ENCODE peak calls at places on chromosomes 16 and 17, in five cellular contexts. One of them, this sample, is unnamed.

GRCh38 chr16:28621756-28622155 is 11.9 kb upstream of the SULT1A1 start:
- DNase-seq in IMR-90: no peak
- DNase-seq in uterus: no peak
- DNase-seq in GM23248: no peak
- DNase-seq in lower lobe of right lung: no peak
- DNase-seq in this sample: no peak

GRCh38 chr17:2406271-2406902 is 5.5 kb upstream of the MNT start:
- DNase-seq in IMR-90: no peak
- DNase-seq in uterus: no peak
- DNase-seq in GM23248: peak
- DNase-seq in lower lobe of right lung: peak
- DNase-seq in this sample: no peak

GRCh38 chr17:35947156-35947585 is 3.7 kb upstream of the LYZL6 start:
- DNase-seq in IMR-90: peak
- DNase-seq in uterus: peak
- DNase-seq in GM23248: peak
- DNase-seq in lower lobe of right lung: no peak
- DNase-seq in this sample: no peak

GRCh38 chr16:86157616-86158247 is 258.8 kb downstream of the IRF8 start:
- DNase-seq in IMR-90: peak
- DNase-seq in uterus: no peak
- DNase-seq in GM23248: no peak
- DNase-seq in lower lobe of right lung: no peak
- DNase-seq in this sample: no peak

GRCh38 chr17:58899191-58899590 is 143.5 kb downstream of the PPM1E start:
- DNase-seq in IMR-90: no peak
- DNase-seq in uterus: no peak
- DNase-seq in GM23248: no peak
- DNase-seq in lower lobe of right lung: no peak
- DNase-seq in this sample: no peak

GRCh38 chr16:80720759-80721470 is 83.5 kb downstream of the CDYL2 start:
- DNase-seq in IMR-90: no peak
- DNase-seq in uterus: no peak
- DNase-seq in GM23248: peak
- DNase-seq in lower lobe of right lung: no peak
- DNase-seq in this sample: no peak

GRCh38 chr16:4303973-4304372 is 11.9 kb upstream of the GLIS2 start:
- DNase-seq in IMR-90: no peak
- DNase-seq in uterus: no peak
- DNase-seq in GM23248: no peak
- DNase-seq in lower lobe of right lung: no peak
- DNase-seq in this sample: no peak

GRCh38 chr16:28274676-28275075 is 17.6 kb upstream of the SBK1 start:
- DNase-seq in IMR-90: no peak
- DNase-seq in uterus: no peak
- DNase-seq in GM23248: no peak
- DNase-seq in lower lobe of right lung: no peak
- DNase-seq in this sample: no peak

GRCh38 chr17:43316522-43317142 is 82.2 kb upstream of the ARL4D start:
- DNase-seq in IMR-90: no peak
- DNase-seq in uterus: no peak
- DNase-seq in GM23248: peak
- DNase-seq in lower lobe of right lung: no peak
- DNase-seq in this sample: no peak

GRCh38 chr17:59361916-59362810 is 30.7 kb downstream of the YPEL2 start:
- DNase-seq in IMR-90: peak
- DNase-seq in uterus: no peak
- DNase-seq in GM23248: peak
- DNase-seq in lower lobe of right lung: no peak
- DNase-seq in this sample: no peak

GRCh38 chr17:61426482-61427304 is 25.5 kb upstream of the TBX4 start:
- DNase-seq in IMR-90: peak
- DNase-seq in uterus: no peak
- DNase-seq in GM23248: peak
- DNase-seq in lower lobe of right lung: no peak
- DNase-seq in this sample: no peak

GRCh38 chr17:78026381-78026780 is 67.9 kb downstream of the TNRC6C start:
- DNase-seq in IMR-90: no peak
- DNase-seq in uterus: no peak
- DNase-seq in GM23248: no peak
- DNase-seq in lower lobe of right lung: no peak
- DNase-seq in this sample: no peak

GRCh38 chr17:59373879-59374495 is 42.5 kb downstream of the YPEL2 start:
- DNase-seq in IMR-90: peak
- DNase-seq in uterus: peak
- DNase-seq in GM23248: peak
- DNase-seq in lower lobe of right lung: no peak
- DNase-seq in this sample: no peak

DNA sequence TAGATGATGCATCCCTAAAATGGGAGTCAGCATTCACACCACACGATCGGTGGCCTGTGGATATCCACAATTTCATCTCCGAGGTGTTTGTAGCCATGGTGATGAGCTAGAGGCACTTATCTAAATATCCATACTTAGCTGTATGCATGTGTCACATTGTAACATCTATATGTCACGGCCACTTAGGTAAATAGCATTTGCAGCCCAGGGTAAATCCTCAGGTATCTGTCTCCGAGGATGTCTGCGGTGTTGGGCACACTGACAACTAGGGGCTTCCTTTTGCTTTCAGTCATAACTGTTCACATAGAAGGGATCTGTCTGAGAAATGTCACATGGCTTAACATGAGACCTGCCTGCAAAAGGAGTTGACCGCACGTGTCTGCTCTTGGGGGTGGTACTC is 455.2 kb upstream of the ZFHX3 start:
- DNase-seq in IMR-90: no peak
- DNase-seq in uterus: no peak
- DNase-seq in GM23248: no peak
- DNase-seq in lower lobe of right lung: no peak
- DNase-seq in this sample: no peak
- H3K27ac ChIP-seq in IMR-90: no peak
- H3K27ac ChIP-seq in uterus: no peak
- H3K27ac ChIP-seq in GM23248: no peak
- H3K27ac ChIP-seq in lower lobe of right lung: no peak
- H3K27ac ChIP-seq in this sample: no peak

GRCh38 chr17:46741122-46741725 is 77.3 kb downstream of the WNT3 start:
- DNase-seq in IMR-90: no peak
- DNase-seq in uterus: no peak
- DNase-seq in GM23248: no peak
- DNase-seq in lower lobe of right lung: no peak
- DNase-seq in this sample: no peak
- H3K27ac ChIP-seq in IMR-90: no peak
- H3K27ac ChIP-seq in uterus: no peak
- H3K27ac ChIP-seq in GM23248: no peak
- H3K27ac ChIP-seq in lower lobe of right lung: no peak
- H3K27ac ChIP-seq in this sample: no peak

GRCh38 chr16:67435758-67436164 is 4.8 kb downstream of the HSD11B2 start:
- DNase-seq in IMR-90: no peak
- DNase-seq in uterus: no peak
- DNase-seq in GM23248: no peak
- DNase-seq in lower lobe of right lung: no peak
- DNase-seq in this sample: no peak
- H3K27ac ChIP-seq in IMR-90: no peak
- H3K27ac ChIP-seq in uterus: no peak
- H3K27ac ChIP-seq in GM23248: no peak
- H3K27ac ChIP-seq in lower lobe of right lung: no peak
- H3K27ac ChIP-seq in this sample: no peak

GRCh38 chr17:14125518-14126125 is 56.3 kb downstream of the COX10 start:
- DNase-seq in IMR-90: no peak
- DNase-seq in uterus: no peak
- DNase-seq in GM23248: no peak
- DNase-seq in lower lobe of right lung: no peak
- DNase-seq in this sample: no peak
- H3K27ac ChIP-seq in IMR-90: no peak
- H3K27ac ChIP-seq in uterus: no peak
- H3K27ac ChIP-seq in GM23248: no peak
- H3K27ac ChIP-seq in lower lobe of right lung: no peak
- H3K27ac ChIP-seq in this sample: no peak

GRCh38 chr16:2170587-2171435 is 15.2 kb downstream of the TRAF7 start:
- DNase-seq in IMR-90: no peak
- DNase-seq in uterus: no peak
- DNase-seq in GM23248: no peak
- DNase-seq in lower lobe of right lung: no peak
- DNase-seq in this sample: no peak
- H3K27ac ChIP-seq in IMR-90: no peak
- H3K27ac ChIP-seq in uterus: peak
- H3K27ac ChIP-seq in GM23248: no peak
- H3K27ac ChIP-seq in lower lobe of right lung: peak
- H3K27ac ChIP-seq in this sample: no peak

GRCh38 chr17:4505187-4505586 is 6.5 kb downstream of the SPNS2 start:
- DNase-seq in IMR-90: no peak
- DNase-seq in uterus: no peak
- DNase-seq in GM23248: no peak
- DNase-seq in lower lobe of right lung: no peak
- DNase-seq in this sample: no peak
- H3K27ac ChIP-seq in IMR-90: no peak
- H3K27ac ChIP-seq in uterus: no peak
- H3K27ac ChIP-seq in GM23248: no peak
- H3K27ac ChIP-seq in lower lobe of right lung: peak
- H3K27ac ChIP-seq in this sample: no peak

GRCh38 chr17:46115687-46116086 is 77.5 kb downstream of the KANSL1 start:
- DNase-seq in IMR-90: peak
- DNase-seq in uterus: no peak
- DNase-seq in GM23248: peak
- DNase-seq in lower lobe of right lung: no peak
- DNase-seq in this sample: no peak
- H3K27ac ChIP-seq in IMR-90: no peak
- H3K27ac ChIP-seq in uterus: peak
- H3K27ac ChIP-seq in GM23248: peak
- H3K27ac ChIP-seq in lower lobe of right lung: no peak
- H3K27ac ChIP-seq in this sample: no peak

DNA sequence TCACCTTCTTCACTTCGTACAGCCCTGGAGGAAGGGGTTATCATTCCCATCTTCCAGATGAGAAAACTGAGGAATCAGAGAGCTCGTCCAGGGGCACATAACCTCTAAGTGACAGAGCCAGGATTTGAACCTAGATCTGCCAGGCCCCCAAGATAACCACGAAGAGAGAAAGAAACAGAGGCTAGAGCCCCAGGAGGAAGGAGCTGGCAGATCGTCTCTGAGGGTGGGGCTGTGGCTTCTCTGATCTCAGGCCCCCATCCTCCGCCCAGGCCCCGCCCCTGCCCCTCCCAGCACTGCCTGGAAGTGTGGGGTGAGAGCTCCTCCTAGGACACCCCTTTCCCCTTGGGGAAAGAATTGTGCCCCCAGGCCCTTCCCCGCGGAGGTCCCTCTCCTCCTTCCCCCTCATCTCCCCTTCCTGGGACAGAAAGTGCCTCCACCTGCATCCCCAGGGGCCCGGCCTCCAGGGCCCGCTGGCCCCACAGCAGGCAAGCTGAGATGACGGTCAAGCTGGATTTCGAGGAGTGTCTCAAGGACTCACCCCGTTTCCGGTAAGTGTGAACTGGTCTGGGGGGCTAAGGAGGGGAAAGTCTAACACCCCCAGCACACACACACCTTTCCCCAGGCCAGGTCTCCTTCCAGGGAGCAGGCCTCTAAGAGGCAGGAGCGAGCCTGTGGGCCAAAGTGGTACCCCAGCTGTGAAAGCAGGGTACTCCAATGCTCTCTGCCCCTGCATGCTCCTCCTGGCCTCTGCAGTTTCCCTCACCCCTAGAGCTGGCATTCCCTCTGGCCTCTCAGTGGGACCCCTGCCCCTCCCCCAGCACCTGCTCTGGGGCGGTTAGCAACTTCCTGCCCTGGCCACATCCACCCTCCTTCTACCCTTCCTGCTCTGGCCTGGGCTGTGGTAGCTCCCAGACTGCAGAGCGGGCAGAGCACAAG is at the start of gene ACAP1:
- DNase-seq in IMR-90: no peak
- DNase-seq in uterus: no peak
- DNase-seq in GM23248: no peak
- DNase-seq in lower lobe of right lung: peak
- DNase-seq in this sample: no peak
- H3K27ac ChIP-seq in IMR-90: no peak
- H3K27ac ChIP-seq in uterus: no peak
- H3K27ac ChIP-seq in GM23248: no peak
- H3K27ac ChIP-seq in lower lobe of right lung: peak
- H3K27ac ChIP-seq in this sample: no peak